ENCODE peak calls at places on chromosomes 13 and 19, in seven cellular contexts. One of them, this sample, is unnamed.

GRCh38 chr13:65400707-65401106 is 1829.4 kb downstream of the PCDH9 start:
- DNase-seq in ovary: no peak
- DNase-seq in tibial nerve: no peak
- DNase-seq in cardiac muscle cell: no peak
- DNase-seq in mesendoderm: no peak
- DNase-seq in aorta: no peak
- DNase-seq in uterus: no peak
- DNase-seq in this sample: no peak

GRCh38 chr13:76871332-76871945 is 14.8 kb downstream of the KCTD12 start:
- DNase-seq in uterus: no peak
- DNase-seq in tibial nerve: no peak
- DNase-seq in mesendoderm: no peak
- DNase-seq in aorta: no peak
- DNase-seq in ovary: no peak
- DNase-seq in cardiac muscle cell: no peak
- DNase-seq in this sample: no peak

GRCh38 chr13:93670858-93671257 is 444.3 kb downstream of the GPC6 start:
- DNase-seq in aorta: no peak
- DNase-seq in ovary: no peak
- DNase-seq in mesendoderm: no peak
- DNase-seq in uterus: no peak
- DNase-seq in cardiac muscle cell: no peak
- DNase-seq in tibial nerve: no peak
- DNase-seq in this sample: no peak

GRCh38 chr19:41548954-41549688 is 26.8 kb upstream of the CEACAM21 start:
- DNase-seq in ovary: no peak
- DNase-seq in aorta: no peak
- DNase-seq in mesendoderm: peak
- DNase-seq in tibial nerve: no peak
- DNase-seq in uterus: no peak
- DNase-seq in cardiac muscle cell: peak
- DNase-seq in this sample: no peak

GRCh38 chr13:94112227-94112626 is 367.3 kb downstream of the DCT start:
- DNase-seq in cardiac muscle cell: peak
- DNase-seq in ovary: no peak
- DNase-seq in uterus: no peak
- DNase-seq in aorta: no peak
- DNase-seq in tibial nerve: peak
- DNase-seq in mesendoderm: peak
- DNase-seq in this sample: peak

GRCh38 chr19:48659768-48660167 is 13.0 kb downstream of the NTN5 start:
- DNase-seq in mesendoderm: no peak
- DNase-seq in tibial nerve: no peak
- DNase-seq in cardiac muscle cell: no peak
- DNase-seq in uterus: no peak
- DNase-seq in aorta: no peak
- DNase-seq in ovary: no peak
- DNase-seq in this sample: peak

GRCh38 chr13:76879211-76879875 is 6.9 kb downstream of the KCTD12 start:
- DNase-seq in mesendoderm: no peak
- DNase-seq in cardiac muscle cell: peak
- DNase-seq in tibial nerve: peak
- DNase-seq in uterus: peak
- DNase-seq in ovary: peak
- DNase-seq in aorta: peak
- DNase-seq in this sample: peak

GRCh38 chr19:41998246-41999020 is 4.4 kb upstream of the ATP1A3 start:
- DNase-seq in cardiac muscle cell: peak
- DNase-seq in uterus: no peak
- DNase-seq in mesendoderm: peak
- DNase-seq in ovary: no peak
- DNase-seq in aorta: no peak
- DNase-seq in tibial nerve: no peak
- DNase-seq in this sample: peak

GRCh38 chr19:34134190-34135032 is 37.9 kb upstream of the LSM14A start:
- DNase-seq in mesendoderm: peak
- DNase-seq in cardiac muscle cell: peak
- DNase-seq in uterus: peak
- DNase-seq in tibial nerve: peak
- DNase-seq in ovary: peak
- DNase-seq in aorta: peak
- DNase-seq in this sample: peak

GRCh38 chr13:30371649-30372265 is 50.5 kb upstream of the UBE2L5 start:
- DNase-seq in cardiac muscle cell: peak
- DNase-seq in aorta: no peak
- DNase-seq in uterus: no peak
- DNase-seq in tibial nerve: no peak
- DNase-seq in ovary: no peak
- DNase-seq in mesendoderm: no peak
- DNase-seq in this sample: peak

GRCh38 chr19:11137542-11138384 is 17.8 kb downstream of the SPC24 start:
- DNase-seq in uterus: peak
- DNase-seq in cardiac muscle cell: peak
- DNase-seq in aorta: peak
- DNase-seq in ovary: peak
- DNase-seq in mesendoderm: peak
- DNase-seq in tibial nerve: peak
- DNase-seq in this sample: peak

GRCh38 chr19:48400018-48400742 is 6.7 kb downstream of the GRIN2D start:
- DNase-seq in ovary: no peak
- DNase-seq in cardiac muscle cell: peak
- DNase-seq in tibial nerve: peak
- DNase-seq in mesendoderm: peak
- DNase-seq in uterus: no peak
- DNase-seq in aorta: peak
- DNase-seq in this sample: no peak

GRCh38 chr19:48780684-48781391 is 25.5 kb downstream of the FGF21 start:
- DNase-seq in mesendoderm: no peak
- DNase-seq in aorta: no peak
- DNase-seq in ovary: no peak
- DNase-seq in tibial nerve: peak
- DNase-seq in uterus: peak
- DNase-seq in cardiac muscle cell: peak
- DNase-seq in this sample: no peak

GRCh38 chr19:18611327-18612050 is 1.2 kb upstream of the TMEM59L start:
- DNase-seq in aorta: no peak
- DNase-seq in tibial nerve: no peak
- DNase-seq in cardiac muscle cell: no peak
- DNase-seq in uterus: no peak
- DNase-seq in ovary: no peak
- DNase-seq in mesendoderm: peak
- DNase-seq in this sample: no peak

GRCh38 chr13:48263196-48263595 is 30.2 kb downstream of the ITM2B start:
- DNase-seq in cardiac muscle cell: no peak
- DNase-seq in ovary: no peak
- DNase-seq in uterus: no peak
- DNase-seq in mesendoderm: peak
- DNase-seq in tibial nerve: no peak
- DNase-seq in aorta: no peak
- DNase-seq in this sample: peak

GRCh38 chr13:49240017-49240416 is 7.7 kb upstream of the CDADC1 start:
- DNase-seq in aorta: no peak
- DNase-seq in mesendoderm: peak
- DNase-seq in ovary: no peak
- DNase-seq in tibial nerve: no peak
- DNase-seq in cardiac muscle cell: peak
- DNase-seq in uterus: no peak
- DNase-seq in this sample: peak

GRCh38 chr13:99859178-99860177 is 112.1 kb downstream of the ZIC5 start:
- DNase-seq in ovary: no peak
- DNase-seq in uterus: no peak
- DNase-seq in mesendoderm: no peak
- DNase-seq in aorta: no peak
- DNase-seq in cardiac muscle cell: no peak
- DNase-seq in tibial nerve: no peak
- DNase-seq in this sample: no peak

GRCh38 chr13:20358022-20358421 is 125.9 kb upstream of the GJB6 start:
- DNase-seq in cardiac muscle cell: no peak
- DNase-seq in ovary: no peak
- DNase-seq in tibial nerve: no peak
- DNase-seq in uterus: no peak
- DNase-seq in aorta: no peak
- DNase-seq in mesendoderm: no peak
- DNase-seq in this sample: no peak

GRCh38 chr13:20360041-20360491 is 127.9 kb upstream of the GJB6 start:
- DNase-seq in uterus: no peak
- DNase-seq in tibial nerve: no peak
- DNase-seq in aorta: no peak
- DNase-seq in mesendoderm: no peak
- DNase-seq in ovary: no peak
- DNase-seq in cardiac muscle cell: peak
- DNase-seq in this sample: no peak

GRCh38 chr13:20360835-20361412 is 128.8 kb upstream of the GJB6 start:
- DNase-seq in tibial nerve: no peak
- DNase-seq in aorta: no peak
- DNase-seq in uterus: no peak
- DNase-seq in mesendoderm: no peak
- DNase-seq in ovary: no peak
- DNase-seq in cardiac muscle cell: no peak
- DNase-seq in this sample: no peak

GRCh38 chr13:20356437-20356836 is 124.3 kb upstream of the GJB6 start:
- DNase-seq in mesendoderm: no peak
- DNase-seq in uterus: no peak
- DNase-seq in aorta: no peak
- DNase-seq in ovary: no peak
- DNase-seq in cardiac muscle cell: peak
- DNase-seq in tibial nerve: no peak
- DNase-seq in this sample: no peak

DNA sequence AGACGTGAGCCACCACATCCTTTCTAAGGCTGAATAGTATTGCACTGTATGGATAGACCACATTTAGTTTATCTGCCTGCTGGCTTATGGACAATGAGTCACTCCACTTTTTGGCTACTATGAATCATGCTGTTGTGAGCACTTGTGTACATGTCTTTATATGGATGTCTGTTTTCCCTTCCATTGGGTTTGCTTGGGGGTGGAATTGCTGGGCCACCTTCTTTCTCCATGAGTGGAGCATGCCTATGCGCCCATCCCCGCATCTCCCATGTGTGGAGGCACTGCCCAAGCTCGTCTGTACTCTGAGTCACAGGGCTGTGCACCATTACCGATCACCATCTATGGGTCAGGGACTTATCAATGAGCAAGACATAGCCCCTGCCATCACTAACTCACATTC is 127.2 kb upstream of the GJB6 start:
- DNase-seq in aorta: no peak
- DNase-seq in uterus: no peak
- DNase-seq in ovary: no peak
- DNase-seq in cardiac muscle cell: peak
- DNase-seq in mesendoderm: no peak
- DNase-seq in tibial nerve: no peak
- DNase-seq in this sample: peak
- H3K27ac ChIP-seq in aorta: no peak
- H3K27ac ChIP-seq in uterus: no peak
- H3K27ac ChIP-seq in ovary: no peak
- H3K27ac ChIP-seq in cardiac muscle cell: no peak
- H3K27ac ChIP-seq in mesendoderm: no peak
- H3K27ac ChIP-seq in tibial nerve: no peak
- H3K27ac ChIP-seq in this sample: peak

GRCh38 chr19:45469835-45470146 is 2.0 kb downstream of the FOSB start:
- DNase-seq in ovary: no peak
- DNase-seq in uterus: no peak
- DNase-seq in tibial nerve: no peak
- DNase-seq in mesendoderm: no peak
- DNase-seq in aorta: no peak
- DNase-seq in cardiac muscle cell: no peak
- DNase-seq in this sample: peak
- H3K27ac ChIP-seq in ovary: peak
- H3K27ac ChIP-seq in uterus: peak
- H3K27ac ChIP-seq in tibial nerve: peak
- H3K27ac ChIP-seq in mesendoderm: no peak
- H3K27ac ChIP-seq in aorta: peak
- H3K27ac ChIP-seq in cardiac muscle cell: peak
- H3K27ac ChIP-seq in this sample: peak

DNA sequence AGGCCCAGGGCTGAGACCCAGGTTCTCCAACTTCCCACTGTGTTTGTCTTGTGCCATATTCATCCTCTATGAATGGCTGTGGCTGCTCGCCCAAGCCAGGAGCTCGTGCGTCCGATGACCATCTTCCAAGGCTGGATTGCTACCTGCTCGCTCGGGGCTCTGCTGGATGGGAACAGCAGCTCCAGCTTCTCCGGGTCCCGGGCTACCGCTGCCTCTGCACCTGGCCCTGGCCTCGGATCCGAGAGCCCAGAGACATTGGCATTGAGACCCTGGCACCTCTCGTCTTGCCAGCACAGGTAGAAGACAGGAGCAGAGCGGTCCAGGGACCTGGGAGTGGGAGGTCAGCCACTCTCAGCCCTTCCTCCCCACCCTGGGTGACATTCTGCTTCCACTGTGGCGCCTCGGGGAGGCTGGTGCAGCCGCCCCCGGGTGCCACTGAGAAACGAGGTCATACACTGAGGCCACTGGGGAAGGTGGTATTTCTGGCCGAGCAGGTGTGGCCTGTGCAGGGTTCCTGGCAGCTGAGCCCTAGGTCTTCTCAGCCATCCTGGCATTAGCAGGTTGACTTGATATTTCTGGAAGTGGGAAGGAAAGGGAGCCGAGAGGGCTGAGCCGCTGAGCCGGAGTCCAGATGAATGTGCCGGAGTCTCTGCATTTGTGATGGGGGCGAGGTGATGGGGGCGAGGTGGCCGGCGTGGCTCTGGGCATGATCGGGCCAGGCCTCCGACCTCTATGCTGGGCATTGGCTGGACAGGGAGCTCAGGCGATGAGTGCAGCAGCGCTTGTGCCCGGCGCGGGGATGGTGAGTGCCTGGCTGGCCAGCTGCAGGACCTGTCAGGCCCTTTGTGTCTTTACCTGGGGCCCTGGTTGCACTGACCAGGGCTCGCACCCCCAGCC is 18.6 kb downstream of the NDUFB7 start:
- DNase-seq in aorta: no peak
- DNase-seq in ovary: no peak
- DNase-seq in tibial nerve: no peak
- DNase-seq in mesendoderm: no peak
- DNase-seq in cardiac muscle cell: no peak
- DNase-seq in uterus: no peak
- DNase-seq in this sample: no peak
- H3K27ac ChIP-seq in aorta: no peak
- H3K27ac ChIP-seq in ovary: no peak
- H3K27ac ChIP-seq in tibial nerve: no peak
- H3K27ac ChIP-seq in mesendoderm: no peak
- H3K27ac ChIP-seq in cardiac muscle cell: no peak
- H3K27ac ChIP-seq in uterus: no peak
- H3K27ac ChIP-seq in this sample: peak

DNA sequence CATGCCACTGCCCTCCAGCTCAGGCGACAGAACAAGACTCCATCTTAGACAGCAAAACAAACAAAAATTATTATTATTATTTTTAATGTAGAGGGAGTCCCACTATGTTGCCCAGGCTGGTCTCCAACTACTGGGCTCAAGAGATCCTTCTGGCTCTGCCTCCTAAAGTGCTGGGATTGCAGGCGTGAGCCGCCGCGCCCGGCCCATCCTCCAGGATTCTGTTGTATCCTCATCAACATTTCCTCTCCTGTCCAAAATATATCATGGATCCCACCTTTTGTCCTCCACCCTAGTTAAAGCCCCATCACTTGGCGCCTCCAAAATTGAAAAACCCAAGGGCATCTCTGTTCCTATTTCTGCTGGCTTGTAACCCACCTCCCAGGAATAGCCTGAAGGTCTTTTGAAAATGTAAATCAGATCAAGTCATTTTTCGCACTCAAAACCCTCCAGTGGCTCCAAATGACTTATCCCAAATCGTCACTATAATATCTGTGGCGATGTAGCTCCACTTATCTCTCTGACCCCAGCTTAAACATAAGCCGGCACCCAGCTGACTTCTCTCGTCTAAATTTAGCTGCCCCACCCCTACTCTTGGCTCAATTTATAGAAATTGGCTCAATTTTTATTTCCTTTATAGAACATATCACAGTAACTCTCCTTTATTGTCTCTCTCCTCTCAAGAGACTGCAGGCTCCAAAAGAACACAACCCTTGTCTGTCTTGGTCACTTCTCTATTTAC is 1.1 kb downstream of the ZNF784 start:
- DNase-seq in cardiac muscle cell: no peak
- DNase-seq in mesendoderm: no peak
- DNase-seq in aorta: no peak
- DNase-seq in uterus: no peak
- DNase-seq in tibial nerve: no peak
- DNase-seq in ovary: no peak
- DNase-seq in this sample: no peak
- H3K27ac ChIP-seq in cardiac muscle cell: no peak
- H3K27ac ChIP-seq in mesendoderm: no peak
- H3K27ac ChIP-seq in aorta: no peak
- H3K27ac ChIP-seq in uterus: peak
- H3K27ac ChIP-seq in tibial nerve: peak
- H3K27ac ChIP-seq in ovary: peak
- H3K27ac ChIP-seq in this sample: peak